ENCODE peak calls at places on chromosomes 3 and 15, in four cellular contexts. One of them, this sample, is unnamed.

GRCh38 chr3:45799586-45799985 is 3.2 kb upstream of the SLC6A20 start:
- DNase-seq in A549: no peak
- DNase-seq in K562: no peak
- DNase-seq in HepG2: no peak
- DNase-seq in this sample: no peak

GRCh38 chr3:32045091-32045964 is 61.1 kb upstream of the GPD1L start:
- DNase-seq in A549: peak; percentile 77
- DNase-seq in K562: peak; percentile 2
- DNase-seq in HepG2: peak; percentile 85
- DNase-seq in this sample: peak; percentile 24

GRCh38 chr15:25543156-25543555 is 104.3 kb upstream of the UBE3A start:
- DNase-seq in A549: no peak
- DNase-seq in K562: no peak
- DNase-seq in HepG2: no peak
- DNase-seq in this sample: no peak

GRCh38 chr15:82066455-82066854 is 20.6 kb upstream of the MEX3B start:
- DNase-seq in A549: no peak
- DNase-seq in K562: no peak
- DNase-seq in HepG2: no peak
- DNase-seq in this sample: no peak

GRCh38 chr3:64685800-64686445 is 1.9 kb downstream of the ADAMTS9 start:
- DNase-seq in A549: peak; percentile 57
- DNase-seq in K562: peak; percentile 32
- DNase-seq in HepG2: peak; percentile 13
- DNase-seq in this sample: peak; percentile 91

GRCh38 chr3:127734754-127735473 is 62.2 kb downstream of the ABTB1 start:
- DNase-seq in A549: no peak
- DNase-seq in K562: no peak
- DNase-seq in HepG2: no peak
- DNase-seq in this sample: no peak

GRCh38 chr3:128720891-128721290 is 5.1 kb upstream of the RAB7A start:
- DNase-seq in A549: no peak
- DNase-seq in K562: no peak
- DNase-seq in HepG2: no peak
- DNase-seq in this sample: no peak

GRCh38 chr15:62895139-62895866 is 147.2 kb upstream of the TPM1 start:
- DNase-seq in A549: peak; percentile 91
- DNase-seq in K562: no peak
- DNase-seq in HepG2: peak; percentile 30
- DNase-seq in this sample: no peak

GRCh38 chr3:170740726-170741591 is 129.0 kb downstream of the RPL22L1 start:
- DNase-seq in A549: peak; percentile 50
- DNase-seq in K562: no peak
- DNase-seq in HepG2: no peak
- DNase-seq in this sample: no peak

GRCh38 chr15:74242296-74242929 is 6.3 kb downstream of the CCDC33 start:
- DNase-seq in A549: peak; percentile 43
- DNase-seq in K562: peak; percentile 20
- DNase-seq in HepG2: peak; percentile 6
- DNase-seq in this sample: no peak

GRCh38 chr3:76824658-76825310 is 215.1 kb upstream of the ROBO2 start:
- DNase-seq in A549: no peak
- DNase-seq in K562: no peak
- DNase-seq in HepG2: no peak
- DNase-seq in this sample: no peak

GRCh38 chr3:192727032-192727847 is at the start of gene FGF12:
- DNase-seq in A549: peak; percentile 18
- DNase-seq in K562: peak; percentile 22
- DNase-seq in HepG2: peak; percentile 2
- DNase-seq in this sample: peak; percentile 96

GRCh38 chr3:28924744-28925360 is 356.0 kb upstream of the RBMS3 start:
- DNase-seq in A549: peak; percentile 32
- DNase-seq in K562: no peak
- DNase-seq in HepG2: no peak
- DNase-seq in this sample: no peak

GRCh38 chr3:4723921-4724698 is 231.0 kb downstream of the ITPR1 start:
- DNase-seq in A549: no peak
- DNase-seq in K562: no peak
- DNase-seq in HepG2: peak; percentile 36
- DNase-seq in this sample: no peak

GRCh38 chr3:64972793-64973192 is 285.0 kb upstream of the ADAMTS9 start:
- DNase-seq in A549: no peak
- DNase-seq in K562: no peak
- DNase-seq in HepG2: no peak
- DNase-seq in this sample: no peak

GRCh38 chr15:81859737-81860516 is 185.9 kb downstream of the MEX3B start:
- DNase-seq in A549: no peak
- DNase-seq in K562: no peak
- DNase-seq in HepG2: no peak
- DNase-seq in this sample: no peak

GRCh38 chr3:134353831-134354611 is 20.2 kb downstream of the AMOTL2 start:
- DNase-seq in A549: no peak
- DNase-seq in K562: no peak
- DNase-seq in HepG2: no peak
- DNase-seq in this sample: no peak

GRCh38 chr3:79361748-79362378 is 405.9 kb downstream of the ROBO1 start:
- DNase-seq in A549: peak; percentile 42
- DNase-seq in K562: no peak
- DNase-seq in HepG2: peak; percentile 31
- DNase-seq in this sample: no peak

GRCh38 chr15:68258684-68259083 is 18.9 kb upstream of the FEM1B start:
- DNase-seq in A549: no peak
- DNase-seq in K562: no peak
- DNase-seq in HepG2: no peak
- DNase-seq in this sample: no peak

GRCh38 chr15:67084561-67084960 is 19.2 kb downstream of the SMAD3 start:
- DNase-seq in A549: no peak
- DNase-seq in K562: no peak
- DNase-seq in HepG2: no peak
- DNase-seq in this sample: no peak

GRCh38 chr15:67083135-67083766 is 17.8 kb downstream of the SMAD3 start:
- DNase-seq in A549: no peak
- DNase-seq in K562: no peak
- DNase-seq in HepG2: no peak
- DNase-seq in this sample: no peak

GRCh38 chr15:67080118-67080899 is 14.9 kb downstream of the SMAD3 start:
- DNase-seq in A549: no peak
- DNase-seq in K562: no peak
- DNase-seq in HepG2: no peak
- DNase-seq in this sample: no peak

GRCh38 chr15:67080900-67081431 is 15.6 kb downstream of the SMAD3 start:
- DNase-seq in A549: peak; percentile 71
- DNase-seq in K562: no peak
- DNase-seq in HepG2: no peak
- DNase-seq in this sample: no peak

GRCh38 chr15:67082007-67082536 is 16.7 kb downstream of the SMAD3 start:
- DNase-seq in A549: no peak
- DNase-seq in K562: no peak
- DNase-seq in HepG2: no peak
- DNase-seq in this sample: no peak
- TF ChIP-seq NR3C1 in A549: no peak
- TF ChIP-seq NR3C1 in K562: no peak
- TF ChIP-seq NR3C1 in HepG2: no peak
- TF ChIP-seq NR3C1 in this sample: no peak

GRCh38 chr15:48112242-48112641 is 8.5 kb upstream of the SLC24A5 start:
- DNase-seq in A549: peak; percentile 39
- DNase-seq in K562: no peak
- DNase-seq in HepG2: peak; percentile 16
- DNase-seq in this sample: peak; percentile 64
- TF ChIP-seq NR3C1 in A549: no peak
- TF ChIP-seq NR3C1 in K562: no peak
- TF ChIP-seq NR3C1 in HepG2: no peak
- TF ChIP-seq NR3C1 in this sample: no peak

GRCh38 chr3:12336099-12336498 is 47.2 kb downstream of the PPARG start:
- DNase-seq in A549: no peak
- DNase-seq in K562: no peak
- DNase-seq in HepG2: no peak
- DNase-seq in this sample: no peak
- TF ChIP-seq NR3C1 in A549: no peak
- TF ChIP-seq NR3C1 in K562: no peak
- TF ChIP-seq NR3C1 in HepG2: no peak
- TF ChIP-seq NR3C1 in this sample: no peak

DNA sequence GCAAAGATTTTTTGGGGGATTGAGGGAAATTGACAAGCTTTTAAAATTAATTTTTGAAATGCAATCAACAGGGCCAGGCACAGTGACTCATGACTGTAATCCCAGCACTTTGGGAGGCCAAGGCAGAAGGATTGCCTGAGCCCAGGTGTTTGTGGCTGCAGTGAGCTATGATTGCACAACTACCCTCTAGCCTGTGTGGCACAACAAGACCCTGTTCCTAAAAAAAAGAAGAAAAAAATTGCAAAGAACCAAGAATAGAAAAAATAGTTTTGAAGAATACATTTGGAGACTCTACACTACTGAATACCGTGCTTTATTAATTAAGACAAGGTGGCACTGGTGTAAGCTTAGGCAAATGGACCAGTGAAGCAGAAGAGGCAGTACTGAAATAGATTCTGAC is 443.4 kb upstream of the ATP11B start:
- DNase-seq in A549: no peak
- DNase-seq in K562: no peak
- DNase-seq in HepG2: no peak
- DNase-seq in this sample: no peak
- TF ChIP-seq NR3C1 in A549: no peak
- TF ChIP-seq NR3C1 in K562: no peak
- TF ChIP-seq NR3C1 in HepG2: no peak
- TF ChIP-seq NR3C1 in this sample: no peak

DNA sequence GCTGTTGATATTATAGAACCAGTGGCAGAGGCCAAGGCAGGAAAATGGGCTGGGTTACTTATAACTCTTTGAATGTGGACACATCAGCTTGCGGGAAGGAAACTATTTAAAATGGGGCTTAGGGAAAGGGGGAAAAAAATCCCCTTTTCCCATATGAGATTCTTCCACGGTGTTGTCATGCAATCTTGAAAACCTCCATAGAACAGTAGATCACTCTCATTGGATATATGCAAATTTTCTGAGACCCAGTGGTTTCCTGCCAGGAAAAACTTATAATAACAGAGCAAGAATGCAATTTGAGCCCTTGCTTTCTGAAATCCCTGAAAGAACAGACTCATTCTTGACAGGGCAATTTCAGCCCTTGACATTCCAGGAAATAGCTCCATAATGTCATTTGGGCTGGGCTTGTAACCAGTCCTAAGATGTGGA is 31.1 kb downstream of the TMEM212 start:
- DNase-seq in A549: peak; percentile 64
- DNase-seq in K562: no peak
- DNase-seq in HepG2: peak; percentile 5
- DNase-seq in this sample: no peak
- TF ChIP-seq NR3C1 in A549: no peak
- TF ChIP-seq NR3C1 in K562: no peak
- TF ChIP-seq NR3C1 in HepG2: no peak
- TF ChIP-seq NR3C1 in this sample: no peak

DNA sequence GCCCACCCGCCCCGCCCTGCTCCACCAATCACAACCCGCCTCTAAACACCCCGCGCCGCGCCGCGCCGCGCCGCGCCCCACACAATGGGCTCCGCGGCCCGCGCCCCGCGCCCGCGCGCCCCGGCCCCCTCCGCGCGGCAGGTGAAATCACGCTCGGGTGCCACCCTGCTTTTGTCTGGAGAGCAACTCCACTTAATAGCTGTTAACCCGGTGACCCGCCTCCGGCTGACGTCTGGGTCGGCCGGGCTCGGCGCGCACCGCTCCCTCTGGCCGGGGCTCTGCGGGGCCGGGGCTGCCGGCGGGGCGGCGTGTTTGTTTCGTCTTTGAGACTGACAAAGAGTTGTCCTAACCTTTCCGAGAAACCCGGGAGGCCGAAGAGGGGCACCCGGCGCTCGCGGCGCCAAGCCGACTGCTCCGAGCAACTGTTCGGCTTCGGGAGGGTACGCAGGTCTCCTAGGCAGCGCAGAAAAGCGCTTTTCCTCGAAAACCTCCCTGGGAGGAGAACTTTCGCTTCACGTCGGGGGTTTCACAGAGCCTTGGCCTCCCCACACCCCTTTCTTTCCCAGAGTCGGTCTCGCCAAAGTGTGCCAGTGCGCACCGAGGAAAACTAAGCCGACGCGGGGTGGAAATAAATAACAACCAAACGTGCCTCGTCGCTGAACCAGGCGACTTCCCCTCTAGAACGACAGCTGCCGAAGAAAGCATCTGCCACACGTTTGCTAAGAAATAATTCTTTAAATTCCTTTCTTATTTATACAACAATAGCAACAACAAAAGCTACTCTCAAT is 518.4 kb downstream of the FOXP1 start:
- DNase-seq in A549: peak; percentile 37
- DNase-seq in K562: peak; percentile 81
- DNase-seq in HepG2: peak; percentile 45
- DNase-seq in this sample: peak; percentile 73
- TF ChIP-seq NR3C1 in A549: no peak
- TF ChIP-seq NR3C1 in K562: no peak
- TF ChIP-seq NR3C1 in HepG2: no peak
- TF ChIP-seq NR3C1 in this sample: no peak

GRCh38 chr3:41881233-41881821 is 80.6 kb downstream of the ULK4 start:
- DNase-seq in A549: peak; percentile 33
- DNase-seq in K562: no peak
- DNase-seq in HepG2: peak; percentile 23
- DNase-seq in this sample: no peak
- TF ChIP-seq NR3C1 in A549: no peak
- TF ChIP-seq NR3C1 in K562: no peak
- TF ChIP-seq NR3C1 in HepG2: no peak
- TF ChIP-seq NR3C1 in this sample: no peak

DNA sequence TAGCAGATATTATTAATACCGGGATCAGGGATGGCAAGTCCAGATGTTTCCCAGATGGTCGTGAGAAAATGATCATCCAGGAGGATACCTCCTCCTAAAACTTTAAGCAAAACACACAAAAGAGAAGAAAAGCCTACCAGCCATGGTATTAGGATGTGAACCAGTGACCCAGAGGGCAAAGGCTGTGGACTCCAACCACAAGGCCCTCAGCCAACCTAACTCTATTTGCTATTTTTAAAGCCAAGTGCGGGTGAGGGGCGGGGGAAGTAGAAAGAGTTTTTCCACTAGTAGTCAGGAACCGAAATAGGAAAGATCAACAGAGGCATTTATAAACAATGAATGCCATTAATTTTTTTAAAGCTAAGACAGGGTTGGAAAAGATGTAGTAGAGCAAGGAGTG is 77.4 kb downstream of the STAC start:
- DNase-seq in A549: no peak
- DNase-seq in K562: no peak
- DNase-seq in HepG2: no peak
- DNase-seq in this sample: no peak
- TF ChIP-seq NR3C1 in A549: no peak
- TF ChIP-seq NR3C1 in K562: no peak
- TF ChIP-seq NR3C1 in HepG2: no peak
- TF ChIP-seq NR3C1 in this sample: no peak

GRCh38 chr3:182971637-182972036 is 8.7 kb downstream of the DCUN1D1 start:
- DNase-seq in A549: no peak
- DNase-seq in K562: no peak
- DNase-seq in HepG2: no peak
- DNase-seq in this sample: no peak
- TF ChIP-seq NR3C1 in A549: no peak
- TF ChIP-seq NR3C1 in K562: no peak
- TF ChIP-seq NR3C1 in HepG2: no peak
- TF ChIP-seq NR3C1 in this sample: no peak

This sample was measured in WTC11.